ENCODE peak calls at places on chromosome 3, in four cellular contexts. U is H9, G is PC-3, F is A549. I is an unnamed sample.

GRCh38 chr3:182464513-182465145 is 328.7 kb upstream of the ATP11B start:
- DNase-seq in F (no peak), U (no peak), G (no peak), I (no peak)

GRCh38 chr3:5299146-5299545 is 111.6 kb downstream of the EDEM1 start:
- DNase-seq in G (no peak), F (no peak), U (no peak), I (no peak)

GRCh38 chr3:36837089-36837488 is 72.7 kb upstream of the DCLK3 start:
- DNase-seq in G (no peak), U (no peak), F (no peak), I (no peak)

GRCh38 chr3:12120374-12121140 is 38.2 kb downstream of the TIMP4 start:
- DNase-seq in F (no peak), U (no peak), G (no peak), I (no peak)

GRCh38 chr3:170848294-170848917 is 21.6 kb downstream of the RPL22L1 start:
- DNase-seq in G (peak), F (no peak), U (no peak), I (no peak)

GRCh38 chr3:162022931-162023330 is 526.3 kb downstream of the OTOL1 start:
- DNase-seq in U (no peak), G (no peak), F (no peak), I (no peak)

GRCh38 chr3:34035775-34036174 is 237.3 kb downstream of the PDCD6IP start:
- DNase-seq in G (no peak), F (no peak), U (no peak), I (no peak)

GRCh38 chr3:120506828-120507774 is 56.3 kb upstream of the FSTL1 start:
- DNase-seq in F (peak), U (no peak), G (peak), I (no peak)

GRCh38 chr3:193548406-193548805 is 6.3 kb downstream of the ATP13A4 start:
- DNase-seq in U (no peak), F (no peak), G (no peak), I (no peak)

GRCh38 chr3:141292346-141293058 is 60.9 kb downstream of the PXYLP1 start:
- DNase-seq in F (no peak), U (no peak), G (no peak), I (no peak)

GRCh38 chr3:134427400-134428111 is 53.3 kb upstream of the AMOTL2 start:
- DNase-seq in U (no peak), G (peak), F (peak), I (no peak)

GRCh38 chr3:194739498-194740284 is 54.0 kb downstream of the FAM43A start:
- DNase-seq in F (no peak), U (no peak), G (peak), I (no peak)

GRCh38 chr3:48739617-48739954 is 22.6 kb upstream of the IP6K2 start:
- DNase-seq in G (no peak), U (no peak), F (no peak), I (no peak)

GRCh38 chr3:155785662-155786295 is 20.3 kb downstream of the C3orf33 start:
- DNase-seq in G (no peak), F (no peak), U (no peak), I (no peak)

GRCh38 chr3:62600033-62600432 is 226.7 kb upstream of the FEZF2 start:
- DNase-seq in U (no peak), G (no peak), F (no peak), I (no peak)

GRCh38 chr3:179880868-179881267 is 155.9 kb downstream of the PEX5L start:
- DNase-seq in G (no peak), U (no peak), F (no peak), I (no peak)

GRCh38 chr3:49669352-49669751 is 4.8 kb upstream of the APEH start:
- DNase-seq in F (no peak), G (no peak), U (no peak), I (no peak)

GRCh38 chr3:112699436-112699978 is 58.6 kb upstream of the CCDC80 start:
- DNase-seq in G (peak), F (no peak), U (no peak), I (no peak)

GRCh38 chr3:17846466-17846865 is 104.0 kb upstream of the TBC1D5 start:
- DNase-seq in G (peak), U (no peak), F (no peak), I (no peak)

GRCh38 chr3:131238496-131238895 is 143.1 kb upstream of the NUDT16 start:
- DNase-seq in F (no peak), G (no peak), U (no peak), I (no peak)

GRCh38 chr3:109532257-109533216 is 195.2 kb upstream of the DPPA4 start:
- DNase-seq in F (no peak), G (peak), U (peak), I (peak)

GRCh38 chr3:174786825-174787224 is 72.3 kb upstream of the NAALADL2 start:
- DNase-seq in U (no peak), F (no peak), G (no peak), I (no peak)

GRCh38 chr3:123027292-123028232 is at the start of gene SEMA5B:
- DNase-seq in G (peak), F (peak), U (peak), I (peak)

GRCh38 chr3:63557912-63558311 is 94.6 kb upstream of the SNTN start:
- DNase-seq in G (no peak), F (no peak), U (no peak), I (no peak)

GRCh38 chr3:127014536-127015281 is 31.8 kb downstream of the PLXNA1 start:
- DNase-seq in G (no peak), F (no peak), U (no peak), I (no peak)

GRCh38 chr3:11699083-11699427 is 55.3 kb upstream of the VGLL4 start:
- DNase-seq in G (peak), U (no peak), F (no peak), I (no peak)

GRCh38 chr3:110164632-110165240 is 827.4 kb upstream of the DPPA4 start:
- DNase-seq in U (no peak), F (no peak), G (no peak), I (no peak)

GRCh38 chr3:45972534-45973402 is 22.9 kb downstream of the FYCO1 start:
- DNase-seq in F (no peak), G (peak), U (no peak), I (no peak)

GRCh38 chr3:71304684-71305083 is 278.8 kb downstream of the FOXP1 start:
- DNase-seq in G (peak), U (no peak), F (no peak), I (no peak)

GRCh38 chr3:27723803-27724458 is 1.8 kb upstream of the EOMES start:
- DNase-seq in F (no peak), G (no peak), U (no peak), I (peak)
- H3K4me2 ChIP-seq in F (no peak), G (no peak), U (peak), I (peak)

GRCh38 chr3:186598108-186598784 is 14.6 kb upstream of the AHSG start:
- DNase-seq in U (no peak), F (no peak), G (peak), I (no peak)
- H3K4me2 ChIP-seq in U (no peak), F (peak), G (no peak), I (no peak)

GRCh38 chr3:59925946-59926345 is 876.1 kb upstream of the CFAP20DC start:
- DNase-seq in U (no peak), F (no peak), G (no peak), I (no peak)

GRCh38 chr3:59919581-59919980 is 869.8 kb upstream of the CFAP20DC start:
- DNase-seq in U (no peak), G (no peak), F (no peak), I (no peak)

GRCh38 chr3:59922226-59922625 is 872.4 kb upstream of the CFAP20DC start:
- DNase-seq in G (no peak), U (no peak), F (no peak), I (no peak)

DNA sequence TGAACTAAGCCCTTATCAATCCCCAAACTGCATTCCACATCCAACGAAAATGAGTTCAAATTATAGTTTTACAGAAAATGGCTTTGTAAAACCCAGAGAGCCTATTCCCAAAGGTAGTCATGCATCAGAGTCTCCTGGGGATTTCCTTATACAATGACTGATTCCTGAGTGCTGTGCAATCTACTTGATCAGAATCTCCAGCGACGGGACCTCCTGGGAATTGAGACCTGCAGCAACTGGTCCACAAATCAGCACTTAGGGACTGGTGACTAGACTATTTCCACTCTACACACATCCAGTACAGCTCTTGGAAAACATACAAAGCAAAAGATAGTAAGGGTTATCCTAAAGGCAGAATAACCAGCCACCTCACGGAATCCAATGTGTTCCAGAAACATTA is 871.0 kb upstream of the CFAP20DC start:
- DNase-seq in U (no peak), F (no peak), G (no peak), I (no peak)
- H3K4me2 ChIP-seq in U (no peak), F (no peak), G (no peak), I (no peak)

DNA sequence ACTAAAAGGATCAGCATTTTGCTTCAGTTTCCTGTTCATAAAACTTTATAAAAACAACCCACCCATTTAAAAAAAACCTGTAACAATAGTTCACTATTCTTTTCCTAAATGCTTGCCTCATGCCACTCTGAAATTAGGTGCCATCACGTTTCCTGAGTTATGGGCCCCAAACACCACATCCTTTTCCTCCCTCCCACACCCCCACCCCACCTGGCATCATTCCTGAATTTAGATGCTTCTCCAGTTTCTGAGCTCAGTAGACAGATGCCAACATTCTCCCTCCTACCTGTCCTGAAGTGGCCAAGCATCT is 11.9 kb upstream of the ARHGEF3 start:
- DNase-seq in U (no peak), G (peak), F (no peak), I (no peak)
- H3K4me2 ChIP-seq in U (no peak), G (peak), F (no peak), I (no peak)

DNA sequence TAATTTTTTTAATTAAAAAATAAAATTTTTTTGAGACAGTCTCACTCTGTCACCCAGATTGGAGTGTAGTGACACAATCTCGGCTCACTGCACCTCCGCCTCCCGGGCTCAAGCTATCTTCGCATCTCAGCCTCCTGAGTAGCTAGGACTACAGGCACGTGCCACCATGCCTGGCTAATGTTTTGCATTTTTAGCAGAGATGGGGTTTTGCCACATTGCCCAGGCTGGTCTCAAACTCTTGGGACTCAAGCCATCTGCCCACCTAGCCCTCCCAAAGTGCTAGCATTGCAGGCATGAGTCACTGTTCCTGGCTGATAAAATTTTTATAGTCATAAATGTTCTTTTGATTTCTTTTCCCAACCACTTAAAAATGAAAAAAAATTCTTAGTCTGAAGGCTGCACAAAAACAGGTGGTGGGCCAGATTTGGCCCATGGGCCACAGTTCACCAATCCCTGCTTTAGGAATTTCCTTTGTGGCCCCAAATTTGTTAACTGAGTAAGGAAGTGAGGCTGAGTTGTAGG is 9.2 kb downstream of the UBA5 start:
- DNase-seq in F (no peak), U (no peak), G (no peak), I (no peak)
- H3K4me2 ChIP-seq in F (no peak), U (no peak), G (no peak), I (no peak)

GRCh38 chr3:160129459-160130061 is 95.7 kb upstream of the C3orf80 start:
- DNase-seq in U (no peak), F (peak), G (peak), I (no peak)
- H3K4me2 ChIP-seq in U (no peak), F (peak), G (peak), I (no peak)

GRCh38 chr3:177620073-177620472 is 422.8 kb upstream of the TBL1XR1 start:
- DNase-seq in U (no peak), G (no peak), F (no peak), I (no peak)

GRCh38 chr3:177622982-177623617 is 425.8 kb upstream of the TBL1XR1 start:
- DNase-seq in U (no peak), G (no peak), F (no peak), I (no peak)

GRCh38 chr3:177615015-177615414 is 417.7 kb upstream of the TBL1XR1 start:
- DNase-seq in G (peak), U (no peak), F (no peak), I (no peak)

GRCh38 chr3:177622520-177622919 is 425.2 kb upstream of the TBL1XR1 start:
- DNase-seq in U (no peak), F (no peak), G (peak), I (no peak)

DNA sequence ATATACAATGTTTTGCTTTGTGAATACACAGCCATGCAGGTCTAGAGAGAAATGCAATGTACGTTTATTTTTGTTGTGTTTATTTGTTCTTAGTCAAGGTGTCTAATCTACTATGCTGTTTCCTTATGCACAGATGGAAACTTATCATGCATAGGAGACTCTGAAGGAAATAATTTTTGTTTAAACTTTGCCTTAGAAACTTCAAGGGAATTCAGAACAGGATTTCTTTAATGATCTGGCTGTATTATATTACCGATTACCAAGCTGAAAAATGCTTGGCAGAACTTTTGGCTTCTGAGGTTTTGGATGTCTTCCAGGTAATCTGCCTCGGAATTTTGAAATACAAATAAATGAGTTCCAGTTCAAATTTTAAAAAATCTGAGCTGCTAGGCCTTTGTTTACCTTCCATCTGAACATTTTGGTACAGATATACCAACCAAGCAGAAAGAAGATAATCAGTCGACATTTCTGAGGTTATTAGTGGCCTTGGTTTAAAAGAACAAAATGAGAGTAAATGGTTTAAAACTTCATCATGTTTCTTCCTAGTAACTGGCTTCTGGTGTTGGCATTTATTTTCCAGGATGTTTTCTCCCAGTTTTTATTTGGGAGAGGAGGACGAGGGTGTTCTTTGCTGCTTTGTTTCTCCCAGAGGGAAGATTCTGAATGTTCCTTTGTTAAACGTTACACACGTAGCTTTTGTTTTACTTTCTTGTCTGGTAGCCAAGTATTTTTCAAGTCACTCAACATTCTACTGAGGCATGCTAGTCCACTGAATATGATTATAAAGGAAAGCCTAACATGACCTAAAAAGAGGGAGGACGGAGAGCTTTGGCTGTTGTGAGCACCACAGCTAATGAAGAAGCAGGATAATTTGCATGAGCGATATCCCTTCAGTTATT is 421.8 kb upstream of the TBL1XR1 start:
- DNase-seq in U (no peak), F (no peak), G (peak), I (no peak)
- H3K4me2 ChIP-seq in U (no peak), F (peak), G (peak), I (no peak)

I was measured in H1.